ENCODE peak calls at places on chromosome X, in eight cellular contexts. D is left kidney; J is osteoblast; V is ovary; O is stimulated activated CD4-positive, alpha-beta T cell treated with anti-CD3 and anti-CD28 coated beads, TNF-alpha, amount 100 ng/mL, for 24 hours; P is GM23248; G is posterior vena cava; K is astrocyte of the spinal cord. N is an unnamed sample.

GRCh38 chrX:44042124-44042523 is 68.9 kb upstream of the NDP start:
- DNase-seq in V (no peak), P (no peak), J (no peak), O (no peak), D (no peak), K (peak; percentile 48), G (no peak), N (no peak)

GRCh38 chrX:23822397-23822796 is 39.4 kb downstream of the SAT1 start:
- DNase-seq in V (no peak), O (no peak), J (no peak), G (no peak), P (peak; percentile 66), K (peak; percentile 38), D (peak; percentile 52), N (no peak)

GRCh38 chrX:146208821-146209220 is 391.2 kb downstream of the SLITRK2 start:
- DNase-seq in D (no peak), P (no peak), V (no peak), O (no peak), G (no peak), K (no peak), J (no peak), N (no peak)

GRCh38 chrX:153818571-153819397 is 11.6 kb downstream of the PDZD4 start:
- DNase-seq in V (no peak), J (peak; percentile 90), G (no peak), P (peak; percentile 43), O (no peak), D (peak; percentile 79), K (no peak), N (no peak)

GRCh38 chrX:103791233-103791632 is 14.6 kb downstream of the PLP1 start:
- DNase-seq in D (peak; percentile 15), J (no peak), P (peak; percentile 17), O (no peak), G (no peak), K (no peak), V (no peak), N (no peak)

GRCh38 chrX:99603076-99603814 is 806.8 kb downstream of the PCDH19 start:
- DNase-seq in P (no peak), G (no peak), V (no peak), D (no peak), J (no peak), K (no peak), O (no peak), N (no peak)

GRCh38 chrX:46979340-46979739 is 67.1 kb downstream of the JADE3 start:
- DNase-seq in J (peak; percentile 85), P (peak; percentile 74), D (no peak), O (no peak), K (peak; percentile 73), V (no peak), G (no peak), N (peak; percentile 76)

GRCh38 chrX:39729834-39730670 is 367.7 kb downstream of the BCOR start:
- DNase-seq in G (no peak), J (no peak), K (peak; percentile 60), O (no peak), P (peak; percentile 27), D (peak; percentile 41), V (no peak), N (no peak)

GRCh38 chrX:100939336-100939735 is 10.6 kb upstream of the XKRX start:
- DNase-seq in P (no peak), J (no peak), O (no peak), D (no peak), V (no peak), K (no peak), G (no peak), N (no peak)

GRCh38 chrX:25599061-25599460 is 539.1 kb upstream of the MAGEB18 start:
- DNase-seq in O (no peak), V (no peak), K (peak; percentile 65), G (no peak), P (no peak), D (no peak), J (no peak), N (peak; percentile 2)

GRCh38 chrX:69153060-69153730 is 12.1 kb downstream of the PJA1 start:
- DNase-seq in G (peak; percentile 87), V (no peak), K (no peak), J (peak; percentile 72), D (peak; percentile 86), O (no peak), P (no peak), N (no peak)

GRCh38 chrX:16023790-16024734 is 99.3 kb upstream of the GRPR start:
- DNase-seq in O (no peak), K (peak; percentile 29), P (peak; percentile 72), J (no peak), D (no peak), G (no peak), V (no peak), N (peak; percentile 48)

GRCh38 chrX:373641-374471 is 12.9 kb downstream of the PPP2R3B start:
- DNase-seq in V (no peak), J (peak; percentile 90), D (peak; percentile 75), G (no peak), K (peak; percentile 27), O (peak; percentile 9), P (peak; percentile 55), N (no peak)

GRCh38 chrX:46582325-46582724 is 8.8 kb downstream of the CHST7 start:
- DNase-seq in P (peak; percentile 67), D (no peak), G (no peak), J (no peak), O (no peak), K (peak; percentile 25), V (no peak), N (peak; percentile 26)

GRCh38 chrX:110146521-110146920 is 143.6 kb downstream of the TMEM164 start:
- DNase-seq in D (peak; percentile 75), P (peak; percentile 47), O (no peak), J (peak; percentile 58), K (peak; percentile 44), V (no peak), G (no peak), N (peak; percentile 79)

GRCh38 chrX:132820675-132821074 is 137.8 kb downstream of the HS6ST2 start:
- DNase-seq in V (no peak), J (no peak), O (no peak), P (no peak), K (no peak), D (no peak), G (no peak), N (no peak)

GRCh38 chrX:48683411-48683982 is at the start of gene WAS:
- DNase-seq in D (no peak), O (peak; percentile 21), J (peak; percentile 31), K (no peak), P (no peak), G (peak; percentile 76), V (no peak), N (no peak)

GRCh38 chrX:132227383-132228112 is 8.3 kb upstream of the RAP2C start:
- DNase-seq in J (no peak), G (no peak), O (no peak), D (no peak), V (no peak), K (no peak), P (peak; percentile 49), N (peak; percentile 56)

GRCh38 chrX:9510980-9511379 is 46.1 kb downstream of the TBL1X start:
- DNase-seq in K (no peak), V (no peak), D (no peak), P (no peak), O (no peak), G (no peak), J (no peak), N (no peak)

GRCh38 chrX:29634516-29634915 is 580.8 kb upstream of the MAGEB2 start:
- DNase-seq in O (no peak), P (peak; percentile 18), K (peak; percentile 17), D (no peak), G (no peak), J (no peak), V (no peak), N (no peak)

GRCh38 chrX:10926404-10926803 is 184.7 kb upstream of the HCCS start:
- DNase-seq in V (no peak), J (no peak), D (no peak), P (no peak), O (no peak), G (no peak), K (no peak), N (no peak)

GRCh38 chrX:110004970-110005369 is 2.1 kb downstream of the TMEM164 start:
- DNase-seq in V (no peak), O (no peak), P (no peak), K (no peak), G (no peak), J (no peak), D (no peak), N (no peak)

GRCh38 chrX:14354541-14354940 is 174.8 kb upstream of the GLRA2 start:
- DNase-seq in P (peak; percentile 42), J (no peak), D (no peak), V (no peak), K (peak; percentile 56), O (no peak), G (no peak), N (peak; percentile 7)

GRCh38 chrX:108359811-108360602 is 78.2 kb downstream of the COL4A6 start:
- DNase-seq in K (no peak), G (no peak), V (no peak), P (peak; percentile 30), O (no peak), J (no peak), D (no peak), N (no peak)

GRCh38 chrX:3262906-3263305 is 83.5 kb downstream of the MXRA5 start:
- DNase-seq in K (peak; percentile 93), G (no peak), O (no peak), D (no peak), J (no peak), V (no peak), P (peak; percentile 87), N (peak; percentile 82)

GRCh38 chrX:133267621-133268020 is 49.5 kb upstream of the TFDP3 start:
- DNase-seq in V (no peak), J (no peak), K (no peak), O (no peak), D (no peak), G (no peak), P (no peak), N (no peak)

GRCh38 chrX:126701380-126701779 is 118.1 kb upstream of the PRR32 start:
- DNase-seq in K (no peak), D (no peak), P (no peak), V (no peak), J (no peak), G (no peak), O (no peak), N (peak; percentile 3)

GRCh38 chrX:17464196-17464595 is 89.2 kb downstream of the NHS start:
- DNase-seq in D (no peak), O (no peak), J (no peak), V (no peak), G (no peak), K (peak; percentile 19), P (peak; percentile 82), N (peak; percentile 38)

GRCh38 chrX:86914569-86914968 is 603.0 kb upstream of the KLHL4 start:
- DNase-seq in O (no peak), P (no peak), G (no peak), D (no peak), K (no peak), J (no peak), V (no peak), N (no peak)

GRCh38 chrX:38694394-38694793 is 106.9 kb upstream of the MID1IP1 start:
- DNase-seq in P (peak; percentile 0), O (no peak), K (no peak), V (no peak), G (no peak), J (no peak), D (peak; percentile 2), N (peak; percentile 51)

GRCh38 chrX:140572724-140573123 is 67.9 kb upstream of the SOX3 start:
- DNase-seq in D (peak; percentile 53), P (peak; percentile 42), J (peak; percentile 11), O (no peak), K (peak; percentile 39), V (no peak), G (no peak), N (peak; percentile 68)

GRCh38 chrX:39950035-39950688 is 147.6 kb downstream of the BCOR start:
- DNase-seq in J (no peak), V (no peak), G (peak; percentile 7), P (peak; percentile 36), D (no peak), O (no peak), K (no peak), N (no peak)

GRCh38 chrX:112696506-112696905 is 16.8 kb upstream of the LHFPL1 start:
- DNase-seq in V (no peak), P (peak; percentile 46), J (no peak), D (no peak), G (no peak), K (no peak), O (no peak), N (no peak)

GRCh38 chrX:39473812-39474211 is 623.9 kb downstream of the BCOR start:
- DNase-seq in V (no peak), G (no peak), O (no peak), J (no peak), P (no peak), K (no peak), D (no peak), N (no peak)

N was measured in MCF 10A.